ENCODE peak calls at places on chromosomes 12 and 14, in ten cellular contexts. One of them, this sample, is unnamed.

GRCh38 chr12:128712622-128713021 is 111.1 kb downstream of the SLC15A4 start:
- DNase-seq in CD4-positive, CD25-positive, alpha-beta regulatory T cell: no peak
- DNase-seq in fibroblast of the aortic adventitia: peak
- DNase-seq in brain microvascular endothelial cell: no peak
- DNase-seq in mucosa of descending colon: no peak
- DNase-seq in AG09309: no peak
- DNase-seq in CD8-positive, alpha-beta memory T cell: no peak
- DNase-seq in ovary: no peak
- DNase-seq in testis: no peak
- DNase-seq in IMR-90: no peak
- DNase-seq in this sample: no peak

GRCh38 chr12:110995016-110995415 is 74.6 kb upstream of the MYL2 start:
- DNase-seq in mucosa of descending colon: no peak
- DNase-seq in AG09309: no peak
- DNase-seq in fibroblast of the aortic adventitia: no peak
- DNase-seq in CD8-positive, alpha-beta memory T cell: no peak
- DNase-seq in brain microvascular endothelial cell: no peak
- DNase-seq in CD4-positive, CD25-positive, alpha-beta regulatory T cell: no peak
- DNase-seq in ovary: no peak
- DNase-seq in testis: no peak
- DNase-seq in IMR-90: no peak
- DNase-seq in this sample: no peak

GRCh38 chr12:53052419-53053222 is 2.8 kb downstream of the TNS2 start:
- DNase-seq in CD8-positive, alpha-beta memory T cell: no peak
- DNase-seq in brain microvascular endothelial cell: peak
- DNase-seq in CD4-positive, CD25-positive, alpha-beta regulatory T cell: no peak
- DNase-seq in fibroblast of the aortic adventitia: peak
- DNase-seq in ovary: peak
- DNase-seq in AG09309: no peak
- DNase-seq in testis: peak
- DNase-seq in mucosa of descending colon: peak
- DNase-seq in IMR-90: peak
- DNase-seq in this sample: no peak

GRCh38 chr12:130026608-130027176 is 122.9 kb upstream of the TMEM132D start:
- DNase-seq in CD8-positive, alpha-beta memory T cell: no peak
- DNase-seq in ovary: no peak
- DNase-seq in AG09309: no peak
- DNase-seq in fibroblast of the aortic adventitia: no peak
- DNase-seq in brain microvascular endothelial cell: peak
- DNase-seq in mucosa of descending colon: peak
- DNase-seq in CD4-positive, CD25-positive, alpha-beta regulatory T cell: no peak
- DNase-seq in IMR-90: no peak
- DNase-seq in testis: peak
- DNase-seq in this sample: peak

GRCh38 chr14:96627386-96627785 is 125.2 kb downstream of the PAPOLA start:
- DNase-seq in mucosa of descending colon: no peak
- DNase-seq in brain microvascular endothelial cell: no peak
- DNase-seq in CD8-positive, alpha-beta memory T cell: no peak
- DNase-seq in AG09309: no peak
- DNase-seq in CD4-positive, CD25-positive, alpha-beta regulatory T cell: no peak
- DNase-seq in IMR-90: no peak
- DNase-seq in testis: no peak
- DNase-seq in fibroblast of the aortic adventitia: no peak
- DNase-seq in ovary: no peak
- DNase-seq in this sample: no peak

GRCh38 chr12:120536064-120536791 is 2.1 kb downstream of the RNF10 start:
- DNase-seq in IMR-90: no peak
- DNase-seq in brain microvascular endothelial cell: no peak
- DNase-seq in CD4-positive, CD25-positive, alpha-beta regulatory T cell: peak
- DNase-seq in testis: no peak
- DNase-seq in AG09309: no peak
- DNase-seq in CD8-positive, alpha-beta memory T cell: peak
- DNase-seq in ovary: no peak
- DNase-seq in mucosa of descending colon: peak
- DNase-seq in fibroblast of the aortic adventitia: no peak
- DNase-seq in this sample: no peak

GRCh38 chr12:1019283-1019682 is 28.3 kb downstream of the ERC1 start:
- DNase-seq in CD8-positive, alpha-beta memory T cell: no peak
- DNase-seq in ovary: no peak
- DNase-seq in testis: no peak
- DNase-seq in brain microvascular endothelial cell: no peak
- DNase-seq in fibroblast of the aortic adventitia: no peak
- DNase-seq in CD4-positive, CD25-positive, alpha-beta regulatory T cell: no peak
- DNase-seq in AG09309: no peak
- DNase-seq in mucosa of descending colon: no peak
- DNase-seq in IMR-90: no peak
- DNase-seq in this sample: no peak

GRCh38 chr14:32933623-32933942 is 5.1 kb upstream of the NPAS3 start:
- DNase-seq in IMR-90: no peak
- DNase-seq in CD4-positive, CD25-positive, alpha-beta regulatory T cell: no peak
- DNase-seq in fibroblast of the aortic adventitia: peak
- DNase-seq in AG09309: no peak
- DNase-seq in brain microvascular endothelial cell: peak
- DNase-seq in testis: no peak
- DNase-seq in ovary: no peak
- DNase-seq in mucosa of descending colon: no peak
- DNase-seq in CD8-positive, alpha-beta memory T cell: no peak
- DNase-seq in this sample: peak

GRCh38 chr12:34393086-34393820 is 371.0 kb downstream of the ALG10 start:
- DNase-seq in CD4-positive, CD25-positive, alpha-beta regulatory T cell: no peak
- DNase-seq in brain microvascular endothelial cell: no peak
- DNase-seq in testis: no peak
- DNase-seq in fibroblast of the aortic adventitia: no peak
- DNase-seq in IMR-90: no peak
- DNase-seq in AG09309: no peak
- DNase-seq in ovary: peak
- DNase-seq in CD8-positive, alpha-beta memory T cell: no peak
- DNase-seq in mucosa of descending colon: no peak
- DNase-seq in this sample: no peak

GRCh38 chr12:119068129-119068856 is 87.0 kb downstream of the SRRM4 start:
- DNase-seq in brain microvascular endothelial cell: no peak
- DNase-seq in IMR-90: no peak
- DNase-seq in mucosa of descending colon: no peak
- DNase-seq in CD4-positive, CD25-positive, alpha-beta regulatory T cell: no peak
- DNase-seq in CD8-positive, alpha-beta memory T cell: no peak
- DNase-seq in ovary: no peak
- DNase-seq in fibroblast of the aortic adventitia: no peak
- DNase-seq in testis: no peak
- DNase-seq in AG09309: no peak
- DNase-seq in this sample: peak

GRCh38 chr12:105418232-105418631 is 87.7 kb downstream of the C12orf75 start:
- DNase-seq in CD8-positive, alpha-beta memory T cell: no peak
- DNase-seq in testis: no peak
- DNase-seq in CD4-positive, CD25-positive, alpha-beta regulatory T cell: no peak
- DNase-seq in AG09309: peak
- DNase-seq in ovary: no peak
- DNase-seq in brain microvascular endothelial cell: peak
- DNase-seq in fibroblast of the aortic adventitia: peak
- DNase-seq in mucosa of descending colon: no peak
- DNase-seq in IMR-90: peak
- DNase-seq in this sample: peak

GRCh38 chr14:20750194-20750593 is 4.5 kb downstream of the EDDM3A start:
- DNase-seq in testis: no peak
- DNase-seq in CD4-positive, CD25-positive, alpha-beta regulatory T cell: no peak
- DNase-seq in IMR-90: no peak
- DNase-seq in ovary: no peak
- DNase-seq in mucosa of descending colon: no peak
- DNase-seq in CD8-positive, alpha-beta memory T cell: no peak
- DNase-seq in fibroblast of the aortic adventitia: no peak
- DNase-seq in AG09309: no peak
- DNase-seq in brain microvascular endothelial cell: no peak
- DNase-seq in this sample: no peak

GRCh38 chr12:117527480-117527857 is 166.0 kb upstream of the NOS1 start:
- DNase-seq in AG09309: no peak
- DNase-seq in brain microvascular endothelial cell: no peak
- DNase-seq in fibroblast of the aortic adventitia: no peak
- DNase-seq in IMR-90: no peak
- DNase-seq in CD4-positive, CD25-positive, alpha-beta regulatory T cell: no peak
- DNase-seq in mucosa of descending colon: no peak
- DNase-seq in testis: no peak
- DNase-seq in ovary: no peak
- DNase-seq in CD8-positive, alpha-beta memory T cell: no peak
- DNase-seq in this sample: no peak

GRCh38 chr12:117526756-117527479 is 165.5 kb upstream of the NOS1 start:
- DNase-seq in CD8-positive, alpha-beta memory T cell: no peak
- DNase-seq in AG09309: no peak
- DNase-seq in fibroblast of the aortic adventitia: no peak
- DNase-seq in CD4-positive, CD25-positive, alpha-beta regulatory T cell: no peak
- DNase-seq in testis: no peak
- DNase-seq in IMR-90: no peak
- DNase-seq in mucosa of descending colon: no peak
- DNase-seq in ovary: no peak
- DNase-seq in brain microvascular endothelial cell: no peak
- DNase-seq in this sample: no peak

GRCh38 chr12:117530796-117531195 is 169.4 kb upstream of the NOS1 start:
- DNase-seq in CD8-positive, alpha-beta memory T cell: no peak
- DNase-seq in AG09309: no peak
- DNase-seq in fibroblast of the aortic adventitia: no peak
- DNase-seq in CD4-positive, CD25-positive, alpha-beta regulatory T cell: no peak
- DNase-seq in IMR-90: no peak
- DNase-seq in mucosa of descending colon: no peak
- DNase-seq in testis: no peak
- DNase-seq in ovary: no peak
- DNase-seq in brain microvascular endothelial cell: no peak
- DNase-seq in this sample: no peak

GRCh38 chr12:117525766-117526165 is 164.3 kb upstream of the NOS1 start:
- DNase-seq in AG09309: no peak
- DNase-seq in IMR-90: no peak
- DNase-seq in CD4-positive, CD25-positive, alpha-beta regulatory T cell: no peak
- DNase-seq in fibroblast of the aortic adventitia: no peak
- DNase-seq in CD8-positive, alpha-beta memory T cell: no peak
- DNase-seq in testis: no peak
- DNase-seq in mucosa of descending colon: no peak
- DNase-seq in ovary: no peak
- DNase-seq in brain microvascular endothelial cell: no peak
- DNase-seq in this sample: no peak

DNA sequence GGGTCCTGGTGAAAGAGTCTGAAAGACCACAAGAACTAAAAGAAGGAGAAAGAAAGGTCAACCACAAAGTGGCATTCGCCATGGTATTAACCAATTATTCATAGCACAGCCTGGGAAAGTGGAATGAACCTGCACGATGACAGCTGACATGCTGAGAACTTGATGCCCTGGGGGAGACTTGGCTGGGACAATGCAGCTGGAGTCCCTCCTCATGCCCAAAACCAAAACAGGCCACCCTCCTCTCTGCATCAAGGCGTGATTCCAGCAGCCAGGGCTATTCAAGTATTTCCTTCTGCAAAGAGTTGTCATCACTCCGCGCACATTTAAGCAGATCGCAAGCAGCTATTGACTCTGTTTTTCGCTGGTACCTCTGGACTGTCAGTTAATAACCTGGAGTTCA is 167.1 kb upstream of the NOS1 start:
- DNase-seq in IMR-90: no peak
- DNase-seq in testis: no peak
- DNase-seq in ovary: no peak
- DNase-seq in mucosa of descending colon: no peak
- DNase-seq in CD8-positive, alpha-beta memory T cell: no peak
- DNase-seq in CD4-positive, CD25-positive, alpha-beta regulatory T cell: no peak
- DNase-seq in brain microvascular endothelial cell: no peak
- DNase-seq in fibroblast of the aortic adventitia: no peak
- DNase-seq in AG09309: no peak
- DNase-seq in this sample: no peak
- H3K4me3 ChIP-seq in IMR-90: no peak
- H3K4me3 ChIP-seq in testis: no peak
- H3K4me3 ChIP-seq in ovary: no peak
- H3K4me3 ChIP-seq in mucosa of descending colon: no peak
- H3K4me3 ChIP-seq in CD8-positive, alpha-beta memory T cell: no peak
- H3K4me3 ChIP-seq in CD4-positive, CD25-positive, alpha-beta regulatory T cell: no peak
- H3K4me3 ChIP-seq in brain microvascular endothelial cell: no peak
- H3K4me3 ChIP-seq in fibroblast of the aortic adventitia: no peak
- H3K4me3 ChIP-seq in AG09309: no peak
- H3K4me3 ChIP-seq in this sample: no peak

GRCh38 chr14:105257464-105257863 is 9.1 kb downstream of the BTBD6 start:
- DNase-seq in AG09309: no peak
- DNase-seq in ovary: no peak
- DNase-seq in fibroblast of the aortic adventitia: no peak
- DNase-seq in CD8-positive, alpha-beta memory T cell: no peak
- DNase-seq in IMR-90: no peak
- DNase-seq in testis: no peak
- DNase-seq in mucosa of descending colon: peak
- DNase-seq in brain microvascular endothelial cell: no peak
- DNase-seq in CD4-positive, CD25-positive, alpha-beta regulatory T cell: no peak
- DNase-seq in this sample: no peak
- H3K4me3 ChIP-seq in AG09309: no peak
- H3K4me3 ChIP-seq in ovary: no peak
- H3K4me3 ChIP-seq in fibroblast of the aortic adventitia: no peak
- H3K4me3 ChIP-seq in CD8-positive, alpha-beta memory T cell: no peak
- H3K4me3 ChIP-seq in IMR-90: no peak
- H3K4me3 ChIP-seq in testis: no peak
- H3K4me3 ChIP-seq in mucosa of descending colon: no peak
- H3K4me3 ChIP-seq in brain microvascular endothelial cell: no peak
- H3K4me3 ChIP-seq in CD4-positive, CD25-positive, alpha-beta regulatory T cell: no peak
- H3K4me3 ChIP-seq in this sample: no peak

DNA sequence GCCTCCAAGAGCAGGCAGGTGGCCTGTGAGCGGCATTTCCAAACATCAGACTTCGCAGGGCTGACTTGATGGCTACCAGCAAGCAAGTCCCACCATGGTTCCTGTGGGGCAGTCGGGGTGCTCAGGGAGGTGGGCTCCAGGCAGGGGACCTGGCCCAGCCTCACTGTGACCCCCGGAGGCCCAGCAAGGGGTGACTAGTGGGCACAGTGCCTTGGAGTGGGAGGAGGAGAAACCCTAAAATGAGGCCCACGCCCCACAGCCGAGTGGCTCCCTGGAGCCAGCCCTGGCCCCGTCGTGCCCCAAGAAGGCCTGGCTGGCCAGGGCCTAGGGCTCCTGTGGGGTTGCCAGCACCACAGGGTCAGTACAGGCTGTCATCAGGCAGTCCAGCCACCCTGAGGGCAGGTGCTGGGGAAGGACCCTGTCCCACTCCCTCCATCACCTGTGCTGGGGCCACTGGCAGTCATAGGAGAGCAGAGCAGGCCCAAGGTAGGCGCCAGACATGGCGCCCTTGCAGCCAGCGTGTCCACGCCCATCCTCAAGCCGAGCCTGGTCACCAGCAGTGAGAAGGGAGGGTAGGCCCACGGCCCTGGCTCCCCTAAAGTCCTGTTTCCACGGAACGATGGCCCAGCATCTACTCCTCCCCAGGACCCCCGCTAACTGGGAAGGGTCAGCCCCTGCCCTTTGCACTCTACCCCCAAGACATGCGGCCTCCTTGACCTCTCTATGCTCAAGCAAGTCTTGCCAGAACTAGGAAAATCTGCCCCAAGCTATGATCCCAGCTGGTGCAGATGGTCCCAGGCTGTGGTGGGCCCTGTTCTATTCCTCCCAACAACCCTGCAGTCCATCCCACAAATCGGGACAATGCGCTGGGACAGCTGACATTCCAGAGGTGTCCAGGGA is 144.2 kb upstream of the C14orf180 start:
- DNase-seq in brain microvascular endothelial cell: no peak
- DNase-seq in fibroblast of the aortic adventitia: no peak
- DNase-seq in AG09309: no peak
- DNase-seq in IMR-90: no peak
- DNase-seq in CD4-positive, CD25-positive, alpha-beta regulatory T cell: no peak
- DNase-seq in mucosa of descending colon: no peak
- DNase-seq in CD8-positive, alpha-beta memory T cell: no peak
- DNase-seq in testis: no peak
- DNase-seq in ovary: no peak
- DNase-seq in this sample: no peak
- H3K4me3 ChIP-seq in brain microvascular endothelial cell: no peak
- H3K4me3 ChIP-seq in fibroblast of the aortic adventitia: no peak
- H3K4me3 ChIP-seq in AG09309: no peak
- H3K4me3 ChIP-seq in IMR-90: no peak
- H3K4me3 ChIP-seq in CD4-positive, CD25-positive, alpha-beta regulatory T cell: no peak
- H3K4me3 ChIP-seq in mucosa of descending colon: no peak
- H3K4me3 ChIP-seq in CD8-positive, alpha-beta memory T cell: no peak
- H3K4me3 ChIP-seq in testis: no peak
- H3K4me3 ChIP-seq in ovary: no peak
- H3K4me3 ChIP-seq in this sample: no peak

GRCh38 chr14:35809597-35809996 is 502 bp upstream of the RALGAPA1 start:
- DNase-seq in CD8-positive, alpha-beta memory T cell: no peak
- DNase-seq in brain microvascular endothelial cell: no peak
- DNase-seq in testis: no peak
- DNase-seq in AG09309: no peak
- DNase-seq in ovary: no peak
- DNase-seq in mucosa of descending colon: no peak
- DNase-seq in fibroblast of the aortic adventitia: no peak
- DNase-seq in IMR-90: no peak
- DNase-seq in CD4-positive, CD25-positive, alpha-beta regulatory T cell: no peak
- DNase-seq in this sample: no peak
- H3K4me3 ChIP-seq in CD8-positive, alpha-beta memory T cell: no peak
- H3K4me3 ChIP-seq in brain microvascular endothelial cell: no peak
- H3K4me3 ChIP-seq in testis: peak
- H3K4me3 ChIP-seq in AG09309: no peak
- H3K4me3 ChIP-seq in ovary: peak
- H3K4me3 ChIP-seq in mucosa of descending colon: no peak
- H3K4me3 ChIP-seq in fibroblast of the aortic adventitia: peak
- H3K4me3 ChIP-seq in IMR-90: no peak
- H3K4me3 ChIP-seq in CD4-positive, CD25-positive, alpha-beta regulatory T cell: peak
- H3K4me3 ChIP-seq in this sample: peak

This sample was measured in cardiac muscle cell.